ENCODE peak calls at places on chromosomes 11 and 22, in eight cellular contexts. S, G, K, Y, I, C, M and U are unnamed samples.
A peak's percentile ranks its signal among the peaks of the same experiment; 100 is the strongest.

GRCh38 chr11:71153005-71153395 is 99.4 kb downstream of the SHANK2 start:
- DNase-seq in S (no peak), G (no peak), K (no peak), Y (no peak), I (no peak), C (no peak), M (no peak), U (no peak)

GRCh38 chr11:114340311-114341131 is 44.3 kb downstream of the NNMT start:
- DNase-seq in S (peak; percentile 39), G (peak; percentile 39), K (peak; percentile 71), Y (peak; percentile 26), I (peak; percentile 68), C (no peak), M (peak; percentile 64), U (no peak)

GRCh38 chr11:10930224-10930960 is 72.5 kb upstream of the ZBED5 start:
- DNase-seq in S (no peak), G (no peak), K (no peak), Y (no peak), I (no peak), C (no peak), M (no peak), U (no peak)

GRCh38 chr11:134530826-134531225 is 118.8 kb upstream of the B3GAT1 start:
- DNase-seq in S (no peak), G (no peak), K (peak; percentile 28), Y (no peak), I (no peak), C (no peak), M (no peak), U (no peak)

GRCh38 chr22:49790912-49791311 is 36.8 kb downstream of the BRD1 start:
- DNase-seq in S (no peak), G (no peak), K (no peak), Y (no peak), I (no peak), C (no peak), M (no peak), U (no peak)

GRCh38 chr22:19821523-19822300 is 33.0 kb downstream of the GNB1L start:
- DNase-seq in S (peak; percentile 42), G (peak; percentile 13), K (peak; percentile 37), Y (no peak), I (peak; percentile 53), C (no peak), M (no peak), U (no peak)

GRCh38 chr11:31236052-31236652 is 133.4 kb downstream of the DCDC1 start:
- DNase-seq in S (no peak), G (no peak), K (no peak), Y (no peak), I (no peak), C (no peak), M (peak; percentile 59), U (no peak)

GRCh38 chr11:95327273-95327948 is 96.4 kb upstream of the SESN3 start:
- DNase-seq in S (no peak), G (no peak), K (no peak), Y (no peak), I (no peak), C (no peak), M (no peak), U (no peak)

GRCh38 chr11:17738350-17739207 is 4.0 kb downstream of the KCNC1 start:
- DNase-seq in S (no peak), G (no peak), K (peak; percentile 32), Y (no peak), I (no peak), C (no peak), M (no peak), U (no peak)

GRCh38 chr11:11620251-11620965 is 1.4 kb downstream of the GALNT18 start:
- DNase-seq in S (peak; percentile 70), G (peak; percentile 40), K (peak; percentile 80), Y (peak; percentile 48), I (peak; percentile 77), C (no peak), M (no peak), U (no peak)

GRCh38 chr11:116605543-116605942 is 167.2 kb downstream of the BUD13 start:
- DNase-seq in S (no peak), G (peak; percentile 30), K (no peak), Y (no peak), I (no peak), C (no peak), M (peak; percentile 77), U (peak; percentile 16)

GRCh38 chr22:21026783-21027692 is 5.3 kb downstream of the SLC7A4 start:
- DNase-seq in S (no peak), G (no peak), K (no peak), Y (peak; percentile 37), I (no peak), C (no peak), M (no peak), U (no peak)

GRCh38 chr22:44402196-44403111 is 89.7 kb upstream of the SHISAL1 start:
- DNase-seq in S (peak; percentile 11), G (no peak), K (peak; percentile 38), Y (no peak), I (peak; percentile 44), C (no peak), M (no peak), U (no peak)

DNA sequence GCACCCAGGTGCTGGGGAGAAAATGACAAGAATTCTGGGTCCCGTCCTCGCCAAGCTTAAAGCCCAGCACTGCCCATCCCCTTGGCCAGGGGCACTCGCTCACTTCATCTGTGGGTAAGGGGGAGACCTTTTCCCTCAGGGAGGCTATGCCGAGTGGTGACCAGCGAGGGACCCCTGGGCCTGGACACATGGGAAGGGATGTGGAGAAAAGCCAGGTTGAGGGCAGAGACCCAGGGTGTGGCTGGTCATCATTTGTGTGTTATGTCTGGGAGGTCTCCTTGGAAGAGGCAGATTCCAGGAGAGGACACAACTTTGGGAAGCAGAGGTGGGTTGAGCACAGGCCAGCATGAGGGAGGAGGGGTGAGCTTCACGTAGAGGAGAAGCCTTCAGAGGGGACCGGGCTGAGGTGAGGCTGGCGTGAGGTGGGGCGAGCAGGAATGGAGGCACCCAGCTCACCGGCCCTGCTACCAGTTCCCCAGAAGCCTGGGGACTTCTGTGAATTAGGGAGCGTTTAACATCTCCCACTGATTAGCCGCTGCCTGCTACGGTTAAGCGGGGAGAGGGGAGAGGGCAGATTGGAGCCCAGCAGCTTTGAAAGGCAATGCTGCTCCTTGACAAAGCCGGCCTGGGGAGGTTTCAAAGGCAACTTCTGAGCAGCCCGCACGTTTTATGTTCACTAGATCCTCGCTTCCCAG is 25.8 kb upstream of the NECTIN1 start:
- DNase-seq in S (no peak), G (no peak), K (no peak), Y (no peak), I (no peak), C (no peak), M (no peak), U (no peak)
- H3K27ac ChIP-seq in S (no peak overlapping the region), G (no peak overlapping the region), K (no peak overlapping the region), Y (no peak overlapping the region), I (no peak overlapping the region), C (no peak overlapping the region), M (no peak overlapping the region), U (no peak overlapping the region)

GRCh38 chr11:44770401-44770800 is 43.6 kb downstream of the TSPAN18 start:
- DNase-seq in S (no peak), G (peak; percentile 9), K (peak; percentile 42), Y (peak; percentile 5), I (no peak), C (no peak), M (no peak), U (peak; percentile 40)
- H3K4me1 ChIP-seq in S (peaks cover 56% of the 10 kb centered on the region), G (peaks cover 46% of the 10 kb centered on the region), K (no peaks in the 10 kb centered on the region), Y (peaks cover 20% of the 10 kb centered on the region), I (peaks cover 69% of the 10 kb centered on the region), C (no peaks in the 10 kb centered on the region), M (peaks cover 8% of the 10 kb centered on the region), U (peaks cover 31% of the 10 kb centered on the region)

GRCh38 chr11:61797263-61797944 is 4.7 kb downstream of the FEN1 start:
- DNase-seq in S (peak; percentile 71), G (peak; percentile 83), K (peak; percentile 85), Y (peak; percentile 78), I (peak; percentile 62), C (peak; percentile 74), M (peak; percentile 88), U (no peak)
- H3K4me3 ChIP-seq in S (no peak overlapping the region), G (no peak overlapping the region), K (peak overlapping the region; percentile 11), Y (no peak overlapping the region), I (no peak overlapping the region), C (no peak overlapping the region), M (no peak overlapping the region), U (no peak overlapping the region)

GRCh38 chr11:12949456-12949855 is 59.7 kb upstream of the RASSF10 start:
- DNase-seq in S (no peak), G (no peak), K (no peak), Y (no peak), I (no peak), C (no peak), M (no peak), U (no peak)
- H3K27ac ChIP-seq in S (no peak overlapping the region), G (no peak overlapping the region), K (no peak overlapping the region), Y (no peak overlapping the region), I (no peak overlapping the region), C (no peak overlapping the region), M (no peak overlapping the region), U (no peak overlapping the region)

DNA sequence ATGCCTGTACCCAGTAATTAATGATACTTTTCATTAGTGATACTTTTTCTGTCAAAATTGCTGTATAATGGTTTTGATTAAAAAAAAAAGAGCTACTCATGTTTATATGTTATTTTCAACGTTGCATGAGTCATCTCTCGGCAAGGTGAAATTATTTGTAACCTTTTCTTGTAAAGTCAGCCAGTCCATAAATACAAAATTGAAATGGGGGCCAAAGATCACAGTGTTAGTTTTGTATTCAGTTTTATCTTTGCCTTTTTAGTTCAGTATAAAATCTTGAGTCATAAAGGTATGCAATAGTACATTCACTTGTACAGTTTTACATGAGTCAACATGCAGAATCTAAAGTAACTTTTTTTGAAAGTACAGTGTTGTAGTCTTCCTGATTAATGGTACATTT is 4.3 kb downstream of the ARHGEF12 start:
- DNase-seq in S (no peak), G (no peak), K (no peak), Y (no peak), I (no peak), C (no peak), M (no peak), U (no peak)
- H3K4me1 ChIP-seq in S (peaks cover 20% of the 10 kb centered on the region), G (peaks cover 82% of the 10 kb centered on the region), K (no peaks in the 10 kb centered on the region), Y (no peaks in the 10 kb centered on the region), I (peaks cover 66% of the 10 kb centered on the region), C (no peaks in the 10 kb centered on the region), M (peaks cover 39% of the 10 kb centered on the region), U (peaks cover 48% of the 10 kb centered on the region)

GRCh38 chr11:133163463-133164419 is 368.6 kb downstream of the OPCML start:
- DNase-seq in S (peak; percentile 55), G (no peak), K (no peak), Y (no peak), I (no peak), C (no peak), M (peak; percentile 66), U (no peak)
- H3K4me3 ChIP-seq in S (no peak overlapping the region), G (no peak overlapping the region), K (no peak overlapping the region), Y (no peak overlapping the region), I (no peak overlapping the region), C (no peak overlapping the region), M (no peak overlapping the region), U (no peak overlapping the region)

DNA sequence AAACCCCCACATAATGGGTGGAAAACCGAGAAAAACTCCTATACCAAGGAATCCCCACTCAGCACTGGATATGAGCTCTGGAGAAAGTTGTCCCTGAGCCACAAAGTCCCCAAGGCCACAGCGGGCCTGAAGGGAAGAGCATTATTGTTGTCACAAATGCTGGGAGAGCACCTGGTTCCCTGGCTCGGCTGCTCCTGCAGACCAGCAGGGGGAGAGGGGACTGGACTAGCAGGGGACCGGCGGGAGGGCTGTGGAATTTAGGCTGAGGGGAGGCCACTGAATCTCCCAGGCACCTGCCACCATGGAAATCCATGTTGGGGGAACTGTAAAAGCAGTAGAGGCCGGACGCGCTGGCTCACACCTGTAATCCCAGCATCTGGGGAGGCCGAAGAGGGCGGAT is 7.0 kb downstream of the PC start:
- DNase-seq in S (no peak), G (no peak), K (no peak), Y (no peak), I (no peak), C (no peak), M (no peak), U (no peak)
- H3K27ac ChIP-seq in S (no peak overlapping the region), G (peak overlapping the region; percentile 46), K (no peak overlapping the region), Y (no peak overlapping the region), I (no peak overlapping the region), C (no peak overlapping the region), M (no peak overlapping the region), U (no peak overlapping the region)